ENCODE peak calls at places on chromosomes 7 and 10, in ten cellular contexts. Y, O, S, Z, W, G, I, Q, P and R are unnamed samples.
A peak's percentile ranks its signal among the peaks of the same experiment; 100 is the strongest.

GRCh38 chr10:121110369-121110768 is 259.2 kb downstream of the WDR11 start:
- DNase-seq in S (no peak), Q (no peak), Y (no peak), P (no peak), Z (no peak), O (no peak), I (no peak), G (no peak), W (no peak), R (no peak)

GRCh38 chr10:127935115-127935561 is 28.2 kb downstream of the PTPRE start:
- DNase-seq in Z (no peak), O (peak; percentile 9), P (no peak), W (no peak), I (no peak), S (no peak), G (no peak), Y (no peak), Q (no peak), R (no peak)

GRCh38 chr7:130329466-130329865 is 15.2 kb upstream of the CPA5 start:
- DNase-seq in S (no peak), P (no peak), Y (no peak), Z (no peak), G (no peak), Q (no peak), O (no peak), I (no peak), W (no peak), R (no peak)

GRCh38 chr7:11458736-11459483 is 373.1 kb downstream of the THSD7A start:
- DNase-seq in S (no peak), Y (no peak), W (no peak), P (no peak), O (peak; percentile 57), I (no peak), G (no peak), Z (no peak), Q (peak; percentile 78), R (no peak)

GRCh38 chr10:115953983-115954382 is 319.0 kb downstream of the GFRA1 start:
- DNase-seq in I (no peak), W (no peak), G (no peak), O (no peak), S (no peak), Q (no peak), P (no peak), Y (no peak), Z (no peak), R (no peak)

GRCh38 chr10:60110739-60111138 is 204.4 kb upstream of the CCDC6 start:
- DNase-seq in W (no peak), Z (no peak), Q (no peak), G (no peak), O (no peak), Y (no peak), P (no peak), I (no peak), S (no peak), R (no peak)

GRCh38 chr7:84302949-84303348 is 108.4 kb upstream of the SEMA3A start:
- DNase-seq in G (no peak), Q (no peak), Y (no peak), P (no peak), O (peak; percentile 8), I (no peak), W (no peak), S (no peak), Z (no peak), R (no peak)

GRCh38 chr10:71542476-71542875 is 145.8 kb downstream of the CDH23 start:
- DNase-seq in Z (no peak), P (no peak), O (no peak), I (no peak), Q (no peak), Y (no peak), S (no peak), G (no peak), W (no peak), R (no peak)

GRCh38 chr10:6382081-6382480 is 179.3 kb downstream of the PFKFB3 start:
- DNase-seq in S (no peak), Q (peak; percentile 74), G (no peak), O (peak; percentile 79), I (no peak), W (no peak), P (no peak), Y (peak; percentile 33), Z (no peak), R (no peak)

GRCh38 chr10:103276941-103277712 is at the start of gene INA:
- DNase-seq in Y (no peak), P (no peak), S (peak; percentile 55), Q (peak; percentile 61), Z (peak; percentile 74), W (peak; percentile 71), O (peak; percentile 33), I (peak; percentile 31), G (no peak), R (peak; percentile 92)
- TF ChIP-seq CTCF in Y (no peak), P (no peak), S (no peak), Q (peak; percentile 12), Z (no peak), W (no peak), O (no peak), I (no peak), G (no peak), R (peak; percentile 20)

GRCh38 chr7:30703756-30704155 is 21.5 kb upstream of the CRHR2 start:
- DNase-seq in O (no peak), Q (no peak), I (no peak), Z (no peak), Y (no peak), W (no peak), S (no peak), G (no peak), P (no peak), R (no peak)

GRCh38 chr7:30705008-30705407 is 22.8 kb upstream of the CRHR2 start:
- DNase-seq in Y (no peak), P (no peak), O (no peak), I (no peak), Q (no peak), Z (no peak), G (no peak), S (peak; percentile 94), W (no peak), R (no peak)

GRCh38 chr7:30699706-30700495 is 17.6 kb upstream of the CRHR2 start:
- DNase-seq in I (no peak), Z (peak; percentile 33), O (no peak), P (no peak), G (no peak), S (no peak), W (peak; percentile 66), Y (no peak), Q (no peak), R (no peak)

GRCh38 chr7:30700941-30701340 is 18.7 kb upstream of the CRHR2 start:
- DNase-seq in G (no peak), S (no peak), W (no peak), O (no peak), Y (no peak), I (no peak), Z (no peak), Q (no peak), P (no peak), R (no peak)

GRCh38 chr7:30702200-30702599 is 19.9 kb upstream of the CRHR2 start:
- DNase-seq in O (no peak), Y (no peak), W (no peak), Z (no peak), Q (no peak), P (no peak), S (no peak), I (no peak), G (no peak), R (no peak)
- TF ChIP-seq CTCF in O (no peak), Y (peak; percentile 20), W (peak; percentile 29), Z (no peak), Q (no peak), P (no peak), S (peak; percentile 36), I (no peak), G (peak; percentile 19), R (no peak)

DNA sequence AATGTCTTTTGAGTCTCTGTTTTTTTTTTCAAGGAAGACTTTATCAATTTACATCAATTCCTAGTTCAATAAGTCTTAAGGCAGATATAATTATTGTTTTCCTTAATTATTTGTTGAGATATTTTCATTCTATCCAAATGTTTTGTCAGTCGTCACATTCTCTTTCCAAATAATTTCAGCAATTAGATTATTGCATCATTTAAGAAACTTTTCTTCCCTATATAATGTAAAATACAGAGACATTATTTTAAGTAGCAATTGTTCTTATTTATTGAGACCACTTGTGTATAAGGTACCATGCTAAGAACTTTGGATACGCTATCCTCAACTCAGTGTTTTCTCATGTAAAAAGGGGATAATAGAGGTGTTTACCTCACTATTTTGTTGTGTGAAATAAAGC is 38.1 kb upstream of the GNAT3 start:
- DNase-seq in Z (no peak), P (no peak), O (no peak), Q (no peak), Y (no peak), I (no peak), G (no peak), S (no peak), W (no peak), R (no peak)
- TF ChIP-seq CTCF in Z (no peak), P (no peak), O (no peak), Q (no peak), Y (no peak), I (no peak), G (no peak), S (no peak), W (no peak), R (no peak)

GRCh38 chr7:68629-69028 is 123.7 kb upstream of the FAM20C start:
- DNase-seq in O (peak; percentile 31), Q (no peak), G (no peak), S (no peak), I (no peak), Y (no peak), P (no peak), W (no peak), Z (no peak), R (no peak)

GRCh38 chr7:66741-67140 is 125.6 kb upstream of the FAM20C start:
- DNase-seq in O (no peak), G (no peak), Y (no peak), S (no peak), P (no peak), I (no peak), Z (no peak), Q (no peak), W (no peak), R (no peak)

GRCh38 chr7:65554-65953 is 126.8 kb upstream of the FAM20C start:
- DNase-seq in Y (no peak), P (no peak), I (no peak), W (no peak), S (no peak), Q (peak; percentile 70), Z (no peak), G (no peak), O (peak; percentile 50), R (peak; percentile 43)

GRCh38 chr7:66296-66695 is 126.1 kb upstream of the FAM20C start:
- DNase-seq in Z (no peak), I (no peak), G (no peak), Y (no peak), W (no peak), O (no peak), Q (no peak), P (no peak), S (no peak), R (no peak)

DNA sequence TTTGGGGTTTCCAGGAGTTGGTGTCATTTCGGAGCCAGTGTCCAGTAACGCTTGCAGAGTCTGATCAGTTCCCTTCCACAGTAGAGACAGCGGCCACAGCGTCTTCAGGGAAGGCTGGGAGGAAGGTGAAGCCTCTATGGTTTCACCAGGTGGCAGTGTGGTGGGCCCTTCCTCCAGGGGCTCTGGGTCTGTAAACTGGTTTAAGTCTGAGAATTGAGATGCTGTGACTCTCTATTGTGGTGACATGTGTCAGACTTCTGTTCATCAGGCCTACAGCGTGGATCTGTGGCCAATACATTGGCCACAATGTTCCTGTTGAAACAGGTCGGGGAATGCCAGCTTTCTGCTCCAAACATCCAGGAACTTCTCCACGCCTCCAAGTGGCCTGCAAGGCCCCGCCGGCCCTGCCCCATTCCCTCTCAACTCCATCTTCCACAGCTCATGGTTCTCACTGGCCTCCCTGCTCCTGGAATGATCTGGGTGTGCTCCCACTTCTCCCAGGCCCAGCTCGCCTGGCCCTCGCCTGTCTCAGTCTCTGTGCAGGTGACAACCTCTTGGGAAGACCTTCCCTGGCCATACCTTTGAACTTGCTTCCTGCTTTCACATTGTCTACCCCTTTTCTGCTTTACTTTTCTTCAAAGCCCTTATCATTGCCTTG is 124.5 kb upstream of the FAM20C start:
- DNase-seq in G (no peak), O (peak; percentile 32), Z (no peak), W (no peak), Y (no peak), I (no peak), P (no peak), Q (peak; percentile 29), S (no peak), R (no peak)
- TF ChIP-seq CTCF in G (no peak), O (no peak), Z (no peak), W (no peak), Y (no peak), I (peak; percentile 30), P (no peak), Q (no peak), S (no peak), R (no peak)